ENCODE peak calls at places on chromosomes 16 and 17, in nine cellular contexts. U, W, A, M, O, G, I, C and J are unnamed samples.

GRCh38 chr16:46650224-46650623 is 29.0 kb upstream of the SHCBP1 start:
- DNase-seq in U (no peak), W (no peak), A (peak; percentile 80), M (no peak), O (no peak), G (no peak), I (no peak), C (no peak), J (peak; percentile 28)

GRCh38 chr16:21244798-21245197 is 11.3 kb downstream of the ANKS4B start:
- DNase-seq in U (no peak), W (no peak), A (no peak), M (no peak), O (no peak), G (no peak), I (no peak), C (no peak), J (no peak)

GRCh38 chr16:69017036-69017783 is 88.2 kb upstream of the HAS3 start:
- DNase-seq in U (no peak), W (no peak), A (peak; percentile 85), M (no peak), O (no peak), G (no peak), I (no peak), C (peak; percentile 34), J (no peak)

GRCh38 chr17:44540246-44541084 is 16.8 kb upstream of the FZD2 start:
- DNase-seq in U (no peak), W (no peak), A (no peak), M (no peak), O (no peak), G (no peak), I (no peak), C (no peak), J (no peak)

GRCh38 chr17:20121359-20122235 is 112.4 kb downstream of the SPECC1 start:
- DNase-seq in U (peak; percentile 62), W (peak; percentile 48), A (peak; percentile 62), M (peak; percentile 84), O (peak; percentile 77), G (peak; percentile 68), I (peak; percentile 45), C (no peak), J (peak; percentile 58)

GRCh38 chr16:16029431-16030011 is 80.1 kb downstream of the ABCC1 start:
- DNase-seq in U (no peak), W (no peak), A (peak; percentile 68), M (no peak), O (no peak), G (no peak), I (no peak), C (no peak), J (no peak)

GRCh38 chr17:38451840-38452529 is 23.7 kb downstream of the ARHGAP23 start:
- DNase-seq in U (no peak), W (no peak), A (peak; percentile 94), M (no peak), O (peak; percentile 80), G (no peak), I (peak; percentile 73), C (no peak), J (peak; percentile 79)

GRCh38 chr17:72191901-72192300 is 71.1 kb downstream of the SOX9 start:
- DNase-seq in U (no peak), W (peak; percentile 17), A (no peak), M (peak; percentile 95), O (no peak), G (no peak), I (no peak), C (no peak), J (no peak)

GRCh38 chr16:89355686-89356085 is 134.7 kb downstream of the ANKRD11 start:
- DNase-seq in U (no peak), W (no peak), A (no peak), M (no peak), O (no peak), G (no peak), I (no peak), C (no peak), J (no peak)

DNA sequence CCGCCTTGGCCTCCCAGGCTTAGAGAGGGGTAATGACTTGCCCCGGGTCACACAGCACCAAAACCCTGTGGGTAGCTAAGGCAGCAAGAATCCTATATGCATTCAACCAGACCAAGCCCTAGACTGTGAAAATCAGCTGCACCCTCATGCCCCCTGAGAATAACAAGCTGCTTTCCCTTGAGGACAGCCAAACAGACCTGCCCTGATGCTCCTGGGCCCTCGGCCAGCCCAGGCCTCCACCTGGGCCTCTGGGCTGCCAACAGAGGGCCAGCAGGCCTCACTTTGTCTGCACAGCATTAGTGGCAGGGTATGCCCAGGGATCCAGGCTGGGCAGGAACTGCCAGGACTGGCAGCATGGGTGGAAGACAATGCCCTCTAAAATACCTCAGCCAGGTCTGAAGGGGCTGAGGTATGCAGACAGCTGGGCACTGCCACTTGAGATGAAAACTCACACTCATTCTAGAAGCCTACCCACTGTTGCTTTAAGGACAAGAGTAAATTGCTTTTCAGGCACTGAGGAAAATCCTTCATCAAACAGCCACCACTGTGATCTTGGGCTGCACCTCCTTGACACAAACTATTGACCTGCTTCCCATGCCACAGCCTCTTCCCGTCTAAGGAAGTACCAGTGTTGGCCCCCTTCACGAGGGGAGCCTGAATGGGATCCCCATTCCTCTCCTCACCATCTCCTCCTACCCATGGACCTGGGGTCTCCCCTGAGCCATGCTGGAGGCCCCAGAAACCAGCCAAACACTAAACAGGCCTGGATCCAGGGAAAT is 8.8 kb downstream of the ST3GAL2 start:
- DNase-seq in U (no peak), W (no peak), A (no peak), M (no peak), O (no peak), G (no peak), I (no peak), C (no peak), J (no peak)
- TF ChIP-seq POLR2A in U (no peak), W (no peak), A (no peak), M (no peak), O (no peak), G (no peak), I (no peak), C (no peak), J (no peak)

GRCh38 chr17:6427284-6427781 is 7.6 kb downstream of the AIPL1 start:
- DNase-seq in U (no peak), W (no peak), A (peak; percentile 16), M (no peak), O (no peak), G (no peak), I (no peak), C (no peak), J (no peak)

GRCh38 chr17:6426356-6427101 is 8.4 kb downstream of the AIPL1 start:
- DNase-seq in U (no peak), W (no peak), A (no peak), M (no peak), O (no peak), G (no peak), I (no peak), C (no peak), J (no peak)

GRCh38 chr17:6423931-6424330 is 11.0 kb downstream of the AIPL1 start:
- DNase-seq in U (no peak), W (no peak), A (no peak), M (no peak), O (no peak), G (no peak), I (no peak), C (no peak), J (no peak)

GRCh38 chr17:6422654-6423241 is 12.2 kb downstream of the AIPL1 start:
- DNase-seq in U (no peak), W (no peak), A (no peak), M (no peak), O (no peak), G (no peak), I (no peak), C (no peak), J (no peak)

GRCh38 chr17:6425407-6425806 is 9.5 kb downstream of the AIPL1 start:
- DNase-seq in U (no peak), W (no peak), A (no peak), M (no peak), O (no peak), G (no peak), I (no peak), C (no peak), J (no peak)
- H3K27me3 ChIP-seq in U (no peaks in the 10 kb centered on the region), W (no peaks in the 10 kb centered on the region), A (peaks cover 7% of the 10 kb centered on the region), M (no peaks in the 10 kb centered on the region), O (no peaks in the 10 kb centered on the region), G (peaks cover 7% of the 10 kb centered on the region), I (no peaks in the 10 kb centered on the region), C (peaks cover 52% of the 10 kb centered on the region), J (no peaks in the 10 kb centered on the region)

GRCh38 chr17:78125138-78125913 is 3.2 kb downstream of the TMC6 start:
- DNase-seq in U (no peak), W (no peak), A (no peak), M (no peak), O (no peak), G (no peak), I (no peak), C (no peak), J (no peak)

GRCh38 chr17:78123258-78123929 is 5.2 kb downstream of the TMC6 start:
- DNase-seq in U (no peak), W (no peak), A (no peak), M (no peak), O (no peak), G (no peak), I (no peak), C (no peak), J (no peak)

GRCh38 chr17:78124836-78125137 is 3.8 kb downstream of the TMC6 start:
- DNase-seq in U (no peak), W (no peak), A (no peak), M (no peak), O (no peak), G (no peak), I (no peak), C (no peak), J (no peak)

GRCh38 chr17:78122991-78123249 is 5.6 kb downstream of the TMC6 start:
- DNase-seq in U (no peak), W (no peak), A (no peak), M (no peak), O (no peak), G (no peak), I (no peak), C (no peak), J (no peak)

DNA sequence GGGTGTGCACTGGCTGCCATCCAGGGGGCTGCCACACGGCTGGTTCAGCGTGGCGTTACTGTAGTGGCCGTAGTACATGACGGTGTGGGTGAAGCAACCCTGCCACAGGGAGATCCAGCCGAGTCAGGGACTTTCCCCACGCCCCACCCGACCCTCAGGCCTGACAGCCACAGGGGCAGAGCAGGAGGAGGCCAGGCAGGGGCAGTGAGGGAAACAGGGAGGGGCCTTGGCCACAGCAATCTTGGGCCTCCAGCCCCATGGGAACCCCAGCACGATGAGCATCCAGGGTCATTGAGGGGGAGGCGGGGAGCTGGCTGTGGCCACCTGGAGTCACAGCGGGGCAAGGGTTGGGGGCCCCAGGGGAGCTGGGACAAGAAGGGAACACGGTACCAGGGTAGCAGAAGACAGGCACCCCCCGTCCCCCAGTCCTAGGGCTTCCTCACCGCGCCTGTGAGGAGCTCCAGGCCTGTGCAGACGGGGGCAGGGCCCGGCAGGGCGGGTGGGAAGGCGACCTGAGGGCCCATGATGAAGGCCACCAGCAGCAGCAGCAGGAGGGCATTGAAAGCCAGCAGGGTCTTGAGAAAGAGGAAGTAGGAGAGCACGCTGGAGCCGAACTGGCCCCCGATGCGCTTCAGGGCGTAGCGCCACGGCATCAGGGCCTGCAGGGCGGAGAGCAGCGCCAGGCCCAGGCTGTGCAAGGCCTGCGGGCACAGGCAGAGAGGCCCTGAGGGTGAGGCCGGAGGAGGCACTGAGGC is 4.3 kb downstream of the TMC6 start:
- DNase-seq in U (no peak), W (no peak), A (no peak), M (no peak), O (no peak), G (peak; percentile 57), I (no peak), C (no peak), J (no peak)
- H3K27ac ChIP-seq in U (no peak overlapping the region), W (no peak overlapping the region), A (no peak overlapping the region), M (no peak overlapping the region), O (no peak overlapping the region), G (peak overlapping the region; percentile 90), I (peak overlapping the region; percentile 92), C (no peak overlapping the region), J (no peak overlapping the region)

GRCh38 chr16:3134338-3135119 is at the start of gene ZNF213:
- DNase-seq in U (peak; percentile 96), W (peak; percentile 97), A (peak; percentile 97), M (peak; percentile 98), O (peak; percentile 93), G (peak; percentile 97), I (peak; percentile 96), C (peak; percentile 99), J (peak; percentile 97)
- TF ChIP-seq POLR2A in U (peak; percentile 71), W (peak; percentile 88), A (peak; percentile 67), M (peak; percentile 20), O (peak; percentile 98), G (peak; percentile 95), I (peak; percentile 19), C (peak; percentile 88), J (peak; percentile 83)